ENCODE peak calls at places on chromosomes 12 and 14, in six cellular contexts. Z, V, A, M, H and D are unnamed samples.

GRCh38 chr12:666766-667308 is 3.6 kb upstream of the NINJ2 start:
- DNase-seq in Z (no peak), V (peak; percentile 80), A (peak; percentile 27), M (no peak), H (no peak), D (no peak)

GRCh38 chr14:84927096-84927910 is 602.6 kb upstream of the FLRT2 start:
- DNase-seq in Z (no peak), V (no peak), A (no peak), M (no peak), H (no peak), D (no peak)

GRCh38 chr12:47828967-47829482 is 9.3 kb upstream of the HDAC7 start:
- DNase-seq in Z (peak; percentile 82), V (no peak), A (peak; percentile 91), M (peak; percentile 81), H (peak; percentile 82), D (peak; percentile 92)

GRCh38 chr12:114690267-114691135 is 6.5 kb upstream of the TBX3 start:
- DNase-seq in Z (no peak), V (no peak), A (no peak), M (no peak), H (no peak), D (no peak)

GRCh38 chr14:70788893-70789292 is 20.4 kb downstream of the MAP3K9 start:
- DNase-seq in Z (no peak), V (no peak), A (no peak), M (no peak), H (no peak), D (no peak)

GRCh38 chr12:111425655-111426054 is 19.9 kb downstream of the SH2B3 start:
- DNase-seq in Z (no peak), V (no peak), A (no peak), M (no peak), H (no peak), D (no peak)

GRCh38 chr12:31890295-31891285 is 68.6 kb upstream of the RESF1 start:
- DNase-seq in Z (no peak), V (no peak), A (no peak), M (no peak), H (no peak), D (no peak)

GRCh38 chr12:114838480-114838879 is 154.5 kb upstream of the TBX3 start:
- DNase-seq in Z (no peak), V (no peak), A (no peak), M (no peak), H (no peak), D (no peak)

GRCh38 chr12:105219261-105220018 is 16.5 kb downstream of the APPL2 start:
- DNase-seq in Z (no peak), V (no peak), A (no peak), M (no peak), H (no peak), D (no peak)

GRCh38 chr14:104596451-104596918 is 8.1 kb downstream of the TMEM179 start:
- DNase-seq in Z (no peak), V (no peak), A (no peak), M (peak; percentile 58), H (no peak), D (no peak)

GRCh38 chr12:110316861-110317260 is 35.8 kb downstream of the ATP2A2 start:
- DNase-seq in Z (no peak), V (no peak), A (no peak), M (no peak), H (no peak), D (no peak)

GRCh38 chr14:101113835-101114725 is 210.6 kb upstream of the RTL1 start:
- DNase-seq in Z (peak; percentile 17), V (no peak), A (no peak), M (no peak), H (no peak), D (peak; percentile 11)

GRCh38 chr14:104403421-104404220 is 175.9 kb upstream of the C14orf180 start:
- DNase-seq in Z (peak; percentile 20), V (no peak), A (no peak), M (no peak), H (no peak), D (no peak)

GRCh38 chr12:43307126-43307525 is 244.9 kb downstream of the ADAMTS20 start:
- DNase-seq in Z (no peak), V (no peak), A (no peak), M (no peak), H (no peak), D (no peak)

GRCh38 chr12:111287125-111287900 is 81.6 kb downstream of the PHETA1 start:
- DNase-seq in Z (no peak), V (no peak), A (no peak), M (no peak), H (no peak), D (no peak)

GRCh38 chr12:82688035-82688501 is 1.4 kb downstream of the TMTC2 start:
- DNase-seq in Z (no peak), V (no peak), A (no peak), M (no peak), H (no peak), D (no peak)

GRCh38 chr14:38171197-38171596 is 36.5 kb upstream of the SSTR1 start:
- DNase-seq in Z (no peak), V (no peak), A (no peak), M (no peak), H (no peak), D (no peak)

GRCh38 chr14:77988966-77989365 is 181.2 kb upstream of the NRXN3 start:
- DNase-seq in Z (no peak), V (no peak), A (peak; percentile 44), M (no peak), H (no peak), D (no peak)

GRCh38 chr12:109736552-109737108 is 23.0 kb downstream of the FAM222A start:
- DNase-seq in Z (peak; percentile 25), V (no peak), A (peak; percentile 66), M (peak; percentile 61), H (no peak), D (no peak)

GRCh38 chr14:22047105-22047504 is 373.5 kb upstream of the OR4E1 start:
- DNase-seq in Z (no peak), V (no peak), A (peak; percentile 13), M (no peak), H (no peak), D (no peak)

GRCh38 chr12:57657744-57658143 is 24.7 kb upstream of the B4GALNT1 start:
- DNase-seq in Z (peak; percentile 55), V (no peak), A (no peak), M (no peak), H (no peak), D (peak; percentile 77)

GRCh38 chr14:59360923-59361794 is 104.0 kb downstream of the GPR135 start:
- DNase-seq in Z (peak; percentile 59), V (no peak), A (peak; percentile 83), M (peak; percentile 81), H (peak; percentile 67), D (peak; percentile 78)

GRCh38 chr14:99350751-99351150 is 78.8 kb upstream of the BCL11B start:
- DNase-seq in Z (no peak), V (no peak), A (no peak), M (no peak), H (no peak), D (no peak)

GRCh38 chr12:118103601-118104382 is at the start of gene VSIG10:
- DNase-seq in Z (peak; percentile 86), V (no peak), A (peak; percentile 40), M (peak; percentile 86), H (peak; percentile 89), D (peak; percentile 60)

GRCh38 chr14:36508418-36509051 is 11.5 kb downstream of the NKX2-1 start:
- DNase-seq in Z (no peak), V (no peak), A (no peak), M (no peak), H (no peak), D (no peak)

GRCh38 chr12:128675576-128675975 is 148.2 kb downstream of the SLC15A4 start:
- DNase-seq in Z (no peak), V (no peak), A (no peak), M (no peak), H (no peak), D (no peak)

GRCh38 chr12:128682542-128683315 is 141.0 kb downstream of the SLC15A4 start:
- DNase-seq in Z (no peak), V (no peak), A (no peak), M (no peak), H (no peak), D (no peak)

GRCh38 chr12:128685903-128686475 is 137.8 kb downstream of the SLC15A4 start:
- DNase-seq in Z (no peak), V (no peak), A (no peak), M (no peak), H (no peak), D (no peak)

GRCh38 chr12:128684357-128684756 is 139.4 kb downstream of the SLC15A4 start:
- DNase-seq in Z (no peak), V (no peak), A (no peak), M (no peak), H (no peak), D (no peak)

GRCh38 chr12:128680555-128680954 is 143.2 kb downstream of the SLC15A4 start:
- DNase-seq in Z (no peak), V (no peak), A (no peak), M (no peak), H (no peak), D (no peak)
- TF ChIP-seq POLR2AphosphoS5 in Z (no peak), V (no peak), A (no peak), M (no peak), H (no peak), D (no peak)

GRCh38 chr12:56256326-56256960 is 1.7 kb downstream of the ANKRD52 start:
- DNase-seq in Z (no peak), V (no peak), A (no peak), M (no peak), H (no peak), D (no peak)
- TF ChIP-seq CTCF in Z (no peak), V (no peak), A (peak; percentile 8), M (no peak), H (no peak), D (no peak)

GRCh38 chr12:39619660-39620433 is at the start of gene ABCD2:
- DNase-seq in Z (peak; percentile 31), V (peak; percentile 97), A (peak; percentile 63), M (peak; percentile 85), H (peak; percentile 55), D (no peak)
- TF ChIP-seq POLR2AphosphoS5 in Z (no peak), V (peak; percentile 51), A (no peak), M (no peak), H (peak; percentile 24), D (no peak)

GRCh38 chr12:12714276-12715001 is 2.7 kb upstream of the CDKN1B start:
- DNase-seq in Z (peak; percentile 54), V (no peak), A (peak; percentile 62), M (peak; percentile 92), H (peak; percentile 77), D (no peak)
- TF ChIP-seq CTCF in Z (peak; percentile 44), V (no peak), A (peak; percentile 50), M (no peak), H (peak; percentile 29), D (no peak)

DNA sequence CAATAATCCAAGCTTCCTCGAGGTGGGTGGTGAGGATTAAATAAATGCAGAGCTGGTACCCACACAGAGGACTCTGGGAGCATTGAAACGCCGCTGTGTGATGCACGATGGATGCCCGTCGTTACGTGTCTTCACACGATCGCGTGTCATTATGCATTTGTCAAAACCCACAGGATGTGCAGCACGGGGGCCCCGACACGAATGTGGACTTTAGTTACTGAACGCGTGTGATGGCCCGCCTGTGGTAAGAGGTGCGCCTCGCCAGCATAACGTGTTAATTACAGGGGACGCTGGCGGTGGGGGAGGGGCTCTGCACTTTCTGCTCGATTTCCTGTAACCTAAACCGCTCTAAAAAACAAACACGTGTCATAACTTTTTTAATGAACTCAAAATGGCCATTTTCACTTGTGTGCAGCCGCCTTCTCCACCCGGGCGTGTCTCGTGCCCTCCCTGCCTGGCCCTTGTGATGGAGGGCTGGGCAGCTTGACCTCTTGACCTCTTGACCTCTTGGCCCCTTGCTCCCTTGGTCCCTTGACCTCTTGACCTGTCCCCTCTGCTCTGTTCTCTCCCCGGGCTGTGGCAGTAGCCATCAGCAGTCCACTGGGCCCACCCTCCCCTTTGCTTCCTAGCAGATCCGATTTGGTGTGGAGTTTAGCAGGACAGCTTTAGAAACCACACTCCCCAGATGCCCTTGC is 33.7 kb upstream of the GALNT9 start:
- DNase-seq in Z (no peak), V (no peak), A (no peak), M (peak; percentile 61), H (no peak), D (peak; percentile 42)
- TF ChIP-seq POLR2AphosphoS5 in Z (no peak), V (no peak), A (no peak), M (no peak), H (no peak), D (no peak)